ENCODE peak calls at places on chromosomes 13 and 19, in ten cellular contexts. Z, A, S, K, B, N, J, H, R and C are unnamed samples.

GRCh38 chr13:74040200-74040599 is 94.0 kb downstream of the KLF12 start:
- DNase-seq in J (no peak), S (no peak), A (no peak), Z (peak; percentile 89), B (peak; percentile 72), H (no peak), K (no peak), N (no peak), R (peak; percentile 76), C (no peak)

GRCh38 chr13:73090116-73090811 is 31.5 kb downstream of the KLF5 start:
- DNase-seq in J (peak; percentile 97), R (no peak), N (no peak), H (no peak), B (peak; percentile 48), A (peak; percentile 48), K (no peak), Z (no peak), S (no peak), C (peak; percentile 36)

GRCh38 chr19:41616785-41617621 is 9.9 kb downstream of the CEACAM4 start:
- DNase-seq in K (no peak), H (no peak), N (no peak), Z (peak; percentile 29), A (no peak), B (no peak), J (no peak), R (peak; percentile 0), S (no peak), C (no peak)

GRCh38 chr19:5547881-5548280 is 19.9 kb downstream of the TINCR start:
- DNase-seq in K (no peak), J (no peak), B (peak; percentile 55), S (no peak), H (no peak), Z (peak; percentile 53), R (peak; percentile 55), A (peak; percentile 13), N (no peak), C (no peak)

GRCh38 chr19:42693760-42694350 is 46.4 kb downstream of the PSG3 start:
- DNase-seq in S (no peak), Z (no peak), A (peak; percentile 2), H (no peak), K (no peak), R (no peak), J (peak; percentile 14), N (no peak), B (no peak), C (no peak)

GRCh38 chr19:38734426-38735256 is 9.6 kb downstream of the CAPN12 start:
- DNase-seq in N (peak; percentile 66), K (no peak), A (no peak), S (peak; percentile 17), R (no peak), J (no peak), Z (peak; percentile 41), H (peak; percentile 68), B (peak; percentile 59), C (no peak)

GRCh38 chr19:18086590-18087138 is at the start of gene IL12RB1:
- DNase-seq in A (no peak), J (no peak), S (no peak), K (no peak), B (peak; percentile 45), N (no peak), Z (no peak), R (no peak), H (no peak), C (no peak)

GRCh38 chr13:109426690-109426990 is 359.7 kb downstream of the IRS2 start:
- DNase-seq in B (no peak), N (no peak), S (no peak), H (no peak), Z (no peak), A (no peak), R (no peak), K (no peak), J (no peak), C (no peak)

GRCh38 chr19:5271145-5271544 is 69.5 kb downstream of the PTPRS start:
- DNase-seq in J (no peak), N (no peak), R (no peak), S (no peak), K (no peak), H (no peak), Z (no peak), B (no peak), A (no peak), C (no peak)

GRCh38 chr19:36121486-36122124 is 6.3 kb downstream of the TBCB start:
- DNase-seq in H (no peak), S (no peak), R (no peak), J (no peak), N (no peak), B (no peak), K (no peak), A (no peak), Z (no peak), C (no peak)

GRCh38 chr19:5292843-5293606 is 47.6 kb downstream of the PTPRS start:
- DNase-seq in H (peak; percentile 81), J (no peak), N (peak; percentile 80), K (peak; percentile 82), A (peak; percentile 36), B (peak; percentile 51), S (peak; percentile 73), R (peak; percentile 88), Z (peak; percentile 96), C (no peak)

GRCh38 chr19:13115936-13116281 is 631 bp downstream of the TRMT1 start:
- DNase-seq in R (no peak), B (no peak), H (no peak), A (no peak), Z (peak; percentile 44), K (no peak), S (no peak), J (no peak), N (no peak), C (no peak)

GRCh38 chr19:13118424-13119193 is 545 bp downstream of the NACC1 start:
- DNase-seq in J (no peak), H (peak; percentile 91), A (no peak), N (no peak), S (no peak), B (peak; percentile 75), Z (peak; percentile 93), R (peak; percentile 84), K (peak; percentile 79), C (no peak)

GRCh38 chr19:13117772-13118423 is at the start of gene NACC1:
- DNase-seq in A (no peak), B (peak; percentile 94), S (peak; percentile 85), K (peak; percentile 92), N (peak; percentile 94), H (peak; percentile 95), R (peak; percentile 95), Z (peak; percentile 97), J (peak; percentile 39), C (peak; percentile 54)

GRCh38 chr19:13116282-13117175 is at the start of gene TRMT1:
- DNase-seq in S (peak; percentile 87), B (peak; percentile 93), K (peak; percentile 97), R (peak; percentile 92), N (peak; percentile 97), Z (peak; percentile 95), H (peak; percentile 95), A (peak; percentile 74), J (peak; percentile 72), C (peak; percentile 70)

DNA sequence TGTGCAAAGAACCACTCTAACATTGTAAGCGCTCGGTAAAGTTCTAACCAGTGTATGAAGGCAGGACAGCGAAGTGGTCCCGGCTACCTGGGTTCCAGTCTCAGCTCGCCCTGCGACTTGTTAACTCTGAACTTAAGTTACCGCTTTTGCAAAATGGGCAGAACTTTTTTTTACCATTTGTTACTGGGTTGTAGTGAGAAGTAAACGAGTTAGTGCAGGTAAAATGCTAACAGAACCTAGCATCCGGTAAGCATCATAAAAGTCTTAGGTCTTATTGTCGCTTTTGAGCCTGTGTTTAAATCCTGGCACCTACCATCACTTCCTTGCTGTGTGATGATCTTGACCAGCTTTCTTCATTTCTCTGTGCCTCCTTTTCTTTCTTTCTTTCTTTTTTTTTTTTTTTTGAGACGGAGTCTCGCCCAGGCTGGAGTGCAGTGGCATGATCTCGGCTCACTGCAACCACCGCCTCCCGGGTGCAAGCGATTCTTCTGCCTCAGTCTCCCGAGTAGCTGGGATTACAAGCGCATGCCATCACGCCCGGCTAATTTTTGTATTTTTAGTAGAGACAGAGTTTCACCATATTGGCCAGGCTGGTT is 734 bp upstream of the TRMT1 start:
- DNase-seq in N (no peak), Z (no peak), A (no peak), H (no peak), K (no peak), R (no peak), J (no peak), S (no peak), B (peak; percentile 42), C (no peak)
- H3K4me3 ChIP-seq in N (peak overlapping the region; percentile 94), Z (peak overlapping the region; percentile 63), A (peak overlapping the region; percentile 98), H (peak overlapping the region; percentile 92), K (peak overlapping the region; percentile 83), R (peak overlapping the region; percentile 85), J (peak overlapping the region; percentile 82), S (peak overlapping the region; percentile 66), B (peak overlapping the region; percentile 75), C (peak overlapping the region; percentile 84)

GRCh38 chr13:102682727-102683126 is 12.1 kb downstream of the METTL21C start:
- DNase-seq in A (no peak), H (no peak), J (no peak), R (no peak), Z (no peak), S (no peak), B (no peak), K (no peak), N (no peak), C (no peak)
- H3K4me3 ChIP-seq in A (no peak overlapping the region), H (no peak overlapping the region), J (no peak overlapping the region), R (no peak overlapping the region), Z (no peak overlapping the region), S (no peak overlapping the region), B (no peak overlapping the region), K (no peak overlapping the region), N (no peak overlapping the region), C (no peak overlapping the region)

DNA sequence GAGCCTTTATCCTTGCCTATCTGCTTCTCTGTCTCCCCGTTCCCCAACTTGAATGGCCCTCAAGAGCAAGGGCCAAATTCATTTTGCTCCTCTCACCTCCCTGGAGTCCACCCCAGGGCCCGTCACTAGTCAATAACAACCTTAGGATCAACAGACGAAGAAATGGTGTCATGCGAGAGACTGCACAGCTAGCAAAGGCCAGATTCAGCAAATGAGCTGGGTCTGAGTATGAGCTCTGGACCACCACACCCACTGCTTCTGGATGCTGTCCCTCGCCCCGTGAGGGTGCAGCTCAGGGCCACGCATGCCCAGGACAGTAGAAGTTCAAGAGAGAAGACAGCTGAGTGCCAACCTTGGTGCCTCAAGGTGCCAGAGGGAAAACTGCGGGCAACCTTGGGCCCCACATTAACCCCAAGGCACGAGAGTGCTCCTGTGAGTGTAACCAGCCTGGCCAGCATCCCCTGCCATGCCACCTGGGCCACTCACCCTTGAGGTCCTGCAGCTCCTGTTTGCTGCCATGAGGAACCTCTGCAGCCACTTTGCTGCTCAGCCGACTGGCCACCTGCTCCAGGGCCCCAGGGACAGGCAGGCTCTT is 11.8 kb upstream of the AKAP8L start:
- DNase-seq in K (no peak), Z (no peak), N (no peak), R (no peak), H (no peak), A (no peak), S (no peak), B (no peak), J (no peak), C (no peak)
- H3K4me3 ChIP-seq in K (peak overlapping the region; percentile 95), Z (no peak overlapping the region), N (peak overlapping the region; percentile 95), R (no peak overlapping the region), H (no peak overlapping the region), A (peak overlapping the region; percentile 2), S (no peak overlapping the region), B (no peak overlapping the region), J (no peak overlapping the region), C (no peak overlapping the region)

GRCh38 chr13:56953965-56954364 is 186.8 kb upstream of the PRR20A start:
- DNase-seq in S (no peak), H (no peak), N (no peak), J (no peak), Z (no peak), R (no peak), A (no peak), K (no peak), B (no peak), C (no peak)
- H3K4me3 ChIP-seq in S (no peak overlapping the region), H (no peak overlapping the region), N (no peak overlapping the region), J (no peak overlapping the region), Z (no peak overlapping the region), R (no peak overlapping the region), A (no peak overlapping the region), K (no peak overlapping the region), B (no peak overlapping the region), C (no peak overlapping the region)